ENCODE peak calls at places on chromosomes 12 and 14, in seven cellular contexts. W is A549; M is left ventricle myocardium inferior; Q is upper lobe of right lung; N is gastrocnemius medialis; S is effector memory CD4-positive, alpha-beta T cell; P is uterus. X is an unnamed sample.
A peak's percentile ranks its signal among the peaks of the same experiment; 100 is the strongest.

GRCh38 chr14:28494196-28494595 is 272.4 kb upstream of the FOXG1 start:
- DNase-seq in M (no peak), Q (no peak), S (no peak), P (no peak), N (no peak), W (peak; percentile 75), X (no peak)

GRCh38 chr12:33708935-33709334 is 269.3 kb upstream of the SYT10 start:
- DNase-seq in W (no peak), N (no peak), Q (no peak), M (no peak), S (no peak), P (no peak), X (no peak)

GRCh38 chr14:42980419-42980818 is 1373.7 kb downstream of the LRFN5 start:
- DNase-seq in N (no peak), P (no peak), M (no peak), Q (no peak), S (no peak), W (no peak), X (no peak)

GRCh38 chr12:110807640-110808039 is 39.1 kb upstream of the CCDC63 start:
- DNase-seq in Q (no peak), M (no peak), W (no peak), P (no peak), N (no peak), S (no peak), X (no peak)

GRCh38 chr12:123061806-123062205 is 81.3 kb downstream of the ARL6IP4 start:
- DNase-seq in W (no peak), P (no peak), S (no peak), Q (no peak), N (no peak), M (no peak), X (no peak)

GRCh38 chr14:29759521-29760340 is 167.9 kb downstream of the PRKD1 start:
- DNase-seq in P (no peak), Q (no peak), W (no peak), M (no peak), S (no peak), N (no peak), X (no peak)

GRCh38 chr12:367972-368371 is 21.1 kb downstream of the KDM5A start:
- DNase-seq in S (no peak), N (no peak), M (no peak), W (no peak), Q (no peak), P (no peak), X (no peak)

GRCh38 chr12:75721790-75722189 is 210.4 kb upstream of the KRR1 start:
- DNase-seq in N (no peak), M (no peak), P (no peak), Q (no peak), S (no peak), W (no peak), X (no peak)

GRCh38 chr12:18358077-18358476 is 96.8 kb downstream of the PIK3C2G start:
- DNase-seq in W (no peak), S (no peak), M (no peak), Q (no peak), P (no peak), N (no peak), X (no peak)

GRCh38 chr12:42885677-42886076 is 296.1 kb upstream of the PRICKLE1 start:
- DNase-seq in S (no peak), N (no peak), Q (no peak), W (no peak), M (no peak), P (no peak), X (no peak)

GRCh38 chr12:62933220-62933870 is 1.6 kb downstream of the PPM1H start:
- DNase-seq in Q (no peak), P (no peak), N (peak; percentile 16), W (peak; percentile 50), S (no peak), M (peak; percentile 36), X (no peak)

GRCh38 chr12:92928431-92928961 is 599 bp downstream of the EEA1 start:
- DNase-seq in W (peak; percentile 16), M (peak; percentile 50), N (no peak), P (peak; percentile 34), Q (no peak), S (peak; percentile 20), X (no peak)

GRCh38 chr14:99774526-99775307 is 18.5 kb upstream of the EML1 start:
- DNase-seq in Q (no peak), M (peak; percentile 56), S (no peak), N (no peak), W (no peak), P (peak; percentile 7), X (peak; percentile 67)

GRCh38 chr14:51780741-51781140 is 79.7 kb upstream of the GNG2 start:
- DNase-seq in N (no peak), S (no peak), M (no peak), Q (no peak), W (no peak), P (no peak), X (no peak)

DNA sequence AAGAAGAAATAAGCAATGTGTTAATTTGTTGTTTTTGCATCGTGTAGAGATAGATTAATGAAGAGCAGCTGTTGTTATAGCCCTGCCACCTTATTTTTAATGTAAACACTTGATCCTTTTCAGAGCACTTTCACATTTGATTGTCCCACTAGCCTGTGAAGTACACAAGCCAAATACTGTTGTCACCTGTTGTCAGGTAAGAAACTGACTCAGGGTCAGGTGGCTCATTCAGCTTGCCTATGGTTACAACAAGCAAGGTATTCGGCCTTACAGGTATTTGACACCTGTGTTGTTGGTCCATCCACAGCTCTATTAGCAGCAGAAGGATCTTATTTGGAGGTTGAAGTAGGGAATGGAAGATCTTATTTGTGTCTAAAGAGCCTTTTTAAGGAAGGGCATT is 108.9 kb downstream of the GPR135 start:
- DNase-seq in W (no peak), M (no peak), S (no peak), P (no peak), Q (no peak), N (no peak), X (no peak)
- H3K4me3 ChIP-seq in W (no peak overlapping the region), M (no peak overlapping the region), S (no peak overlapping the region), P (no peak overlapping the region), Q (no peak overlapping the region), N (no peak overlapping the region), X (no peak overlapping the region)

GRCh38 chr14:35370969-35371368 is 33.6 kb downstream of the NFKBIA start:
- DNase-seq in S (no peak), Q (no peak), W (no peak), P (no peak), M (no peak), N (no peak), X (no peak)
- H3K4me1 ChIP-seq in S (no peaks in the 10 kb centered on the region), Q (peaks cover 16% of the 10 kb centered on the region), W (peaks cover 65% of the 10 kb centered on the region), P (no peaks in the 10 kb centered on the region), M (peaks cover 23% of the 10 kb centered on the region), N (peaks cover 18% of the 10 kb centered on the region), X (peaks cover 10% of the 10 kb centered on the region)

GRCh38 chr14:104211242-104211641 is 72.9 kb downstream of the KIF26A start:
- DNase-seq in N (no peak), P (no peak), M (no peak), S (no peak), W (no peak), Q (no peak), X (no peak)
- H3K4me3 ChIP-seq in N (no peak overlapping the region), P (no peak overlapping the region), M (no peak overlapping the region), S (no peak overlapping the region), W (no peak overlapping the region), Q (no peak overlapping the region), X (no peak overlapping the region)

DNA sequence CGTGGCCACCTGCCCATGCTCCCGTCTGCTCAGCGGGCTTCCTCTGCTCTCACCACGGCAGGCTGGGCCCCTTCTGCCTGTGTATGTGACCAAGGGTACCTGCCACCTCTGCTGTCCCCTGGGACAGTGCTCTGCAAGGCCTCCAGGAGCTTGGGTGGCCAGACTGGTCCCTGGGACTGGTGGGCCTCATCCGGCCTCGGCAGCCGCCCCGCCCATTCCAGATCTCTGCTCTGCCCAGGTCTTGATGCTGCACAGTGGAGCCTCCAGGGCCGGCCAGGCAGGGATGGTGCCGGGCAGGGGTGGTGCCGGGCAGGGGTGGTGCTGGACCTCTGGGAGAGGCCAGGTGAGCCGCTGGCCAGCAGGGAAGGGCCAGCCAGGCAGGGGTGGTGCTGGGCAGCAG is 9.0 kb downstream of the FBRSL1 start:
- DNase-seq in S (no peak), M (no peak), P (no peak), Q (no peak), N (no peak), W (no peak), X (no peak)
- H3K4me1 ChIP-seq in S (peaks cover 57% of the 10 kb centered on the region), M (peaks cover 99% of the 10 kb centered on the region), P (no peaks in the 10 kb centered on the region), Q (peaks cover 29% of the 10 kb centered on the region), N (peaks cover 99% of the 10 kb centered on the region), W (peaks cover 10% of the 10 kb centered on the region), X (no peaks in the 10 kb centered on the region)

GRCh38 chr14:38090506-38090905 is 117.2 kb upstream of the SSTR1 start:
- DNase-seq in W (no peak), P (no peak), M (no peak), Q (no peak), S (no peak), N (no peak), X (no peak)

DNA sequence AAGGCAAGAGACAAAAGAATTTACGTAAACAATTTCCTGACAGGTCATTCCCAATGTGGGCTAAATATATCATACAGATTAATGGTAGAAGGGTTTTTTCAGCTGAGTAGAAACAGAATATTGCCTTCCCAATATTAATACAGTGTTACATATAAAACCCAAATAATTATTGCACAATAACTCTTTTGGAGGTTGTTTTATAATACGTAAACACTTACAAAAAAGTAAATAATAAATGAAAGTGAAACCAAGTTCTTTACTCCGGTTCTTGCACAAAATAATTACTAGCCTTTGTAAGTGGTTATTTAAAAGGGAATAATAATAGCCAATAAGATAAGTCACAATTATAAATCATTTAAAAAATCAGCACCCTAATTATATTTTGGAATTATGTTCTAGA is 118.6 kb upstream of the SSTR1 start:
- DNase-seq in W (no peak), N (no peak), M (no peak), S (no peak), P (no peak), Q (no peak), X (no peak)
- H3K4me3 ChIP-seq in W (no peak overlapping the region), N (peak overlapping the region; percentile 25), M (peak overlapping the region; percentile 52), S (peak overlapping the region; percentile 26), P (no peak overlapping the region), Q (peak overlapping the region; percentile 37), X (no peak overlapping the region)

GRCh38 chr12:6336859-6337744 is 4.8 kb downstream of the TNFRSF1A start:
- DNase-seq in N (no peak), P (peak; percentile 39), W (no peak), S (peak; percentile 71), M (no peak), Q (peak; percentile 75), X (no peak)
- H3K4me1 ChIP-seq in N (peaks cover 60% of the 10 kb centered on the region), P (no peaks in the 10 kb centered on the region), W (peaks cover 67% of the 10 kb centered on the region), S (peaks cover 58% of the 10 kb centered on the region), M (peaks cover 93% of the 10 kb centered on the region), Q (peaks cover 68% of the 10 kb centered on the region), X (peaks cover 24% of the 10 kb centered on the region)

DNA sequence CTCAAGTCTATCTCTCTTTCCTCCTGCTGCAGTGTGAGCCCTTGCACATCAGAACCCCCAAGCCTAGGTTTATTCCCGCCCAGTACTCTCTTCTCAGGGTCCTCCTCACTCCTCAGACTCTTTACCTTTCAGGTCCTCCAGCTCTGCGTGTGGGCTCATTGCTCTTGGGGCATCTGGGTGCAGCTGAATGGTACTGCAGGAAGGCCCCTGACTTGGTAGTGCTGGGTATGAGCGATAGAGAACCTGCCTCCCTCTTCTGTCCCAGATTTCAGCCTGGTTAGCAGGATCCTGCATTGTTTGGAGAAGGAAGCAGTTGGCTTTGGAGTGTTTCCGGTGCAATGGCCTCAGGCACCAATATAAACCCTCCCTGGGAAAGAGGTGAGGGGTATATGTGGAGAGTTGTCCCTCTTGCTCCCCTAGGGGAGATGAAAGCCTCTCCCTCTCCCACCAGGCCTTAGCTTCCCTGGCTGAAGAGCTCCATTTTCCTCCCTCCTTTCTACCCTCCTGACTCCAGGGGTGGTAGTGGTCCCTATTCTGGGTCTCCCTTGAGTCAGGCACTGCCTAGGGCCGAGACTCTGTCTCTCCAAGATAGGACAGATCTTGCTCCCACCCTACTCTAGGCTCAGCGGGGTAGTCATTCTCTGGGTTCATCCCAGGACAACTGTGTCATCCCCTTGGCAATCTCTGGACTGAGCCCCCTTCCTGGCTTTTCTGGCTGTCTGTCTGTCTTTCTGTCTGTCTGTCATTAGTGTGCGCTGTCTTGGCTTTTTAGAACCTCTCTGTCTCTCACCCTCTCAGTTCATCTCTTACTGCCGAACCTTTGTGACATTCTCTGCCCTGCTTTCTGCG is 3.8 kb downstream of the LRP1 start:
- DNase-seq in P (no peak), Q (no peak), N (no peak), M (no peak), S (no peak), W (no peak), X (no peak)
- H3K4me3 ChIP-seq in P (peak overlapping the region; percentile 94), Q (peak overlapping the region; percentile 23), N (peak overlapping the region; percentile 17), M (peak overlapping the region; percentile 91), S (no peak overlapping the region), W (no peak overlapping the region), X (peak overlapping the region; percentile 38)